ENCODE peak calls at places on chromosomes 2 and 18, in four cellular contexts. M is aorta, O is A549, G is fibroblast of lung. C is an unnamed sample. For H3K9me3, the result is how much of the 10 kb centered on the place peaks cover.

GRCh38 chr18:58061349-58061748 is 17.3 kb downstream of the NEDD4L start:
- DNase-seq in G (no peak), M (no peak), O (no peak), C (no peak)

GRCh38 chr18:43160509-43160908 is 45.0 kb upstream of the RIT2 start:
- DNase-seq in O (no peak), G (peak), M (no peak), C (no peak)

GRCh38 chr2:11257078-11257477 is 87.4 kb downstream of the ROCK2 start:
- DNase-seq in G (no peak), M (no peak), O (no peak), C (no peak)

GRCh38 chr2:98478088-98478551 is 33.5 kb downstream of the INPP4A start:
- DNase-seq in O (no peak), G (no peak), M (no peak), C (no peak)

GRCh38 chr2:52613064-52613463 is 1154.5 kb upstream of the CHAC2 start:
- DNase-seq in O (no peak), M (no peak), G (no peak), C (no peak)

GRCh38 chr2:9685637-9686036 is 54.8 kb upstream of the YWHAQ start:
- DNase-seq in M (no peak), G (no peak), O (no peak), C (no peak)

GRCh38 chr18:80171190-80171872 is 62.3 kb downstream of the ADNP2 start:
- DNase-seq in O (peak), G (peak), M (peak), C (peak)

GRCh38 chr18:32771169-32771751 is 1.6 kb downstream of the KLHL14 start:
- DNase-seq in M (no peak), G (peak), O (no peak), C (no peak)

GRCh38 chr18:54776282-54776977 is 51.8 kb upstream of the RAB27B start:
- DNase-seq in M (peak), G (peak), O (peak), C (no peak)

GRCh38 chr18:2303517-2304238 is 267.6 kb downstream of the METTL4 start:
- DNase-seq in O (peak), M (no peak), G (peak), C (no peak)

GRCh38 chr2:108877506-108877905 is 90.9 kb downstream of the CCDC138 start:
- DNase-seq in M (no peak), G (no peak), O (no peak), C (no peak)

DNA sequence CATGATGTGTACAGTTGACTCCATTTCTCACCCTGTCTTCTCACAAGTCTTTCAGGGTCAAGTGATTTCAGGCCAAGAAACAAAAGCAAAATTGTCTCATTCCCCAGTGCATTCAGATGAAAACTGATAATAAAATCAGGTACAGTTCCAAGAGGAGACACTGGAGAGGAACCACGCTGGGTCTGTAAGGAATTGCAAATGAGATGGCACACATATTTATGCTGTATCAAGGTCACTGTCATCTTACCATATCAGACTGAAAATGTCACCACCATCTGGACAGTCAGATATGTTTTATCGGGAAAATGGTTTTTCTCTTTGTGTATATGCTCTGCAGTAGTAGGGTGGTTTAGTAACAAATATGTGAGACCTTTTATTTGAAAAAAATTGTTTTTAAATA is 91.7 kb downstream of the CCDC138 start:
- DNase-seq in M (no peak), O (no peak), G (no peak), C (no peak)
- H3K9me3 ChIP-seq in M (under half), O (under half), G (under half), C (under half)

GRCh38 chr2:27445615-27446014 is 3.4 kb downstream of the KRTCAP3 start:
- DNase-seq in M (no peak), G (no peak), O (no peak), C (no peak)
- H3K27ac ChIP-seq in M (no peak), G (no peak), O (no peak), C (peak)

GRCh38 chr2:83017366-83018090 is 1441.6 kb downstream of the SUCLG1 start:
- DNase-seq in G (peak), O (no peak), M (no peak), C (no peak)
- H3K9me3 ChIP-seq in G (under half), O (under half), M (under half), C (under half)

GRCh38 chr2:103183061-103183460 is 421.2 kb downstream of the TMEM182 start:
- DNase-seq in O (no peak), G (no peak), M (no peak), C (no peak)

GRCh38 chr2:103176289-103176915 is 414.6 kb downstream of the TMEM182 start:
- DNase-seq in M (no peak), O (no peak), G (no peak), C (no peak)

GRCh38 chr2:103174711-103175110 is 412.9 kb downstream of the TMEM182 start:
- DNase-seq in O (no peak), M (no peak), G (peak), C (no peak)

GRCh38 chr2:103179800-103180199 is 418.0 kb downstream of the TMEM182 start:
- DNase-seq in O (no peak), M (no peak), G (no peak), C (no peak)
- H3K27ac ChIP-seq in O (no peak), M (no peak), G (no peak), C (no peak)

DNA sequence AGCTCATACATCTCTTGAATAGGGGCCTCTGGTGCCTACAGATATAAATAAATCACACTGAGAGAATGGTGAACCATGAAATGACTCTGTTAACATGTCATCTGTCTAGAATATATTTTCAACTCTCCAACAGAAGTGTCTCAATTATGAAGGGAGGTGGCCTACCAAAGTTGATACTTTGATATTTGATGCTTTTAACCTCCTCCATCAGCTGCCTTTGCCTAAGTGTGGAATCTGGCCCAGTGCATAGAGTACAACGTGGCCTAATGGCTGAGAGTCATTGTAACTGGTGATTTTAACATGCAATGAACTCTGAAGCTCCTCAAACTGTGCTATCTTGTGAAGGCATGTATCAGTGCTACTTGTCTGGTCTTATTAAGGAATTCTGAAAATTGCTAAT is 93.4 kb downstream of the MYO3B start:
- DNase-seq in O (no peak), G (no peak), M (no peak), C (no peak)
- H3K9me3 ChIP-seq in O (under half), G (under half), M (under half), C (under half)

DNA sequence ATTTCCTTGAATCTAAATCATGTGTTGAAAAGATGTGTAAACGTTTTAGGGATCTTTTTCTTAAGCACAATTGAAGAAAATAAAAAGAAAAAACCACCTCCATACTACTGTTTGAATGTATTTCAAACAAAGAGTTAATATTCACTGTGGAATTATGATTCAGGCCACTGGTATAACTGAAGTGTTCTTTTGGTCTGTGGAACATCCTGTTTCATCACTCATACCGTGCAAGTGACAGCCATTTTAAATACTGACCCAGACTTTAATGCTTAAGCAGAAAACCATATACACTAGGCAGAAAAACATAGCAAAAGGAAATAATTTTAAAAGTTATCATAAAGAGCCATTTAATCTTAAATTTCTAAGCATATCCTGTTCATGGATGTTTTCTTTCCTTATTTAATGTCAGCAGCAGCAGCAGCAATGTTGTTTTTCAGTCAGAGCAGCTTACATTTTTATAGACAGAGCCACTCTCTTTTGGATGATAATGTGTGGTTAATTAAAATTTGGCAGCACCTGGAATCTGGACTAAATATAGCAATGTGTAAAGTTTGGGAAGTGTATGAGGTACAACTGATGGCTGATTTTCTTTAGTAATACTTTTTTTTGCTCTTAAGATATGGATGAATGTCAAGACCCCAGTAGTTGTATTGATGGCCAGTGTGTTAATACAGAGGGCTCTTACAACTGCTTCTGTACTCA is 112.7 kb upstream of the RASGRP3 start:
- DNase-seq in O (no peak), G (peak), M (no peak), C (no peak)
- H3K27ac ChIP-seq in O (peak), G (peak), M (peak), C (no peak)

GRCh38 chr2:176149484-176150337 is 1.6 kb upstream of the HOXD4 start:
- DNase-seq in O (no peak), M (no peak), G (no peak), C (no peak)

GRCh38 chr2:176150338-176151198 is 782 bp upstream of the HOXD4 start:
- DNase-seq in G (no peak), M (no peak), O (no peak), C (peak)

GRCh38 chr2:176151199-176152099 is at the start of gene HOXD4:
- DNase-seq in O (no peak), M (no peak), G (peak), C (no peak)

GRCh38 chr2:176154853-176155252 is 2.3 kb upstream of the HOXD3 start:
- DNase-seq in O (no peak), G (no peak), M (no peak), C (no peak)

GRCh38 chr2:176152350-176153181 is 1.2 kb downstream of the HOXD4 start:
- DNase-seq in M (no peak), G (peak), O (no peak), C (no peak)
- H3K9me3 ChIP-seq in M (under half), G (under half), O (under half), C (under half)

DNA sequence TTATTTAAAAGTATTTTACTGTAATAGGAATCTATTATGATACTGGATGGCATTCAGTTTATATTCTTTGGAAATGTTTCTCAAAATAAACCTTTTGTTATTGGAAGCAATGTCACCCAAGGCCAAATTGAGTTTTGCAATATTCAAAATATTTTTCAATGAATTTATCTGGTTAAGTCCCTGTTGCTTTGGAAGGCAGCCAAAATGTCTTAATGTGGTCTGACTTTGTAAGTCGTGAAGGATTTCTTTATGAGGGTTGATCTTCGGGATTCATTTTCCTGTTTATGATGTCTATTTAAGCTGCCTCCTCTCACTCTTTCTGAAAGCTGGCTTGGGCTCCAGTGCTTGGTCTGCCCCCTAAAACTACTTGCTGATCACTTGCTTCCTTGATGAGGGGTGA is 141.1 kb downstream of the ANTXR1 start:
- DNase-seq in M (no peak), O (no peak), G (peak), C (no peak)
- H3K27ac ChIP-seq in M (peak), O (no peak), G (no peak), C (peak)

C was measured in upper lobe of right lung.